ENCODE peak calls at places on chromosome 20, in nine cellular contexts. Z, I, N, V, S, Q, X, T and H are unnamed samples.
A peak's percentile ranks its signal among the peaks of the same experiment; 100 is the strongest.

GRCh38 chr20:33113387-33113908 is 34.0 kb downstream of the BPIFB4 start:
- DNase-seq in Z (no peak), I (no peak), N (no peak), V (no peak), S (no peak), Q (peak; percentile 50), X (no peak), T (no peak), H (no peak)

GRCh38 chr20:57938158-57939108 is 228.6 kb upstream of the PMEPA1 start:
- DNase-seq in Z (no peak), I (no peak), N (no peak), V (no peak), S (no peak), Q (no peak), X (peak; percentile 35), T (no peak), H (no peak)

GRCh38 chr20:59518881-59519706 is 85.2 kb upstream of the PHACTR3 start:
- DNase-seq in Z (no peak), I (no peak), N (no peak), V (peak; percentile 51), S (peak; percentile 53), Q (no peak), X (no peak), T (peak; percentile 73), H (no peak)

GRCh38 chr20:8509809-8510208 is 377.7 kb downstream of the PLCB1 start:
- DNase-seq in Z (no peak), I (no peak), N (no peak), V (no peak), S (no peak), Q (no peak), X (no peak), T (no peak), H (no peak)

GRCh38 chr20:22289442-22289841 is 294.9 kb downstream of the FOXA2 start:
- DNase-seq in Z (no peak), I (no peak), N (no peak), V (no peak), S (no peak), Q (no peak), X (no peak), T (no peak), H (no peak)

GRCh38 chr20:23078994-23079364 is 7.1 kb downstream of the CD93 start:
- DNase-seq in Z (peak; percentile 58), I (no peak), N (no peak), V (no peak), S (no peak), Q (no peak), X (no peak), T (peak; percentile 16), H (no peak)

GRCh38 chr20:41342474-41343464 is 2.1 kb downstream of the LPIN3 start:
- DNase-seq in Z (peak; percentile 41), I (no peak), N (no peak), V (no peak), S (no peak), Q (no peak), X (no peak), T (no peak), H (no peak)

GRCh38 chr20:9331707-9332435 is 182.5 kb upstream of the LAMP5 start:
- DNase-seq in Z (no peak), I (no peak), N (no peak), V (no peak), S (no peak), Q (no peak), X (no peak), T (no peak), H (no peak)

GRCh38 chr20:59751075-59751711 is 146.9 kb downstream of the PHACTR3 start:
- DNase-seq in Z (peak; percentile 77), I (peak; percentile 23), N (peak; percentile 33), V (peak; percentile 27), S (peak; percentile 84), Q (peak; percentile 58), X (peak; percentile 69), T (peak; percentile 52), H (peak; percentile 20)

GRCh38 chr20:44231713-44232468 is 15.2 kb upstream of the GDAP1L1 start:
- DNase-seq in Z (no peak), I (no peak), N (no peak), V (no peak), S (no peak), Q (no peak), X (no peak), T (peak; percentile 49), H (no peak)

GRCh38 chr20:45061244-45061643 is 39.7 kb downstream of the KCNS1 start:
- DNase-seq in Z (no peak), I (no peak), N (no peak), V (peak; percentile 26), S (no peak), Q (no peak), X (no peak), T (no peak), H (no peak)

GRCh38 chr20:23880426-23880825 is 878 bp upstream of the CST5 start:
- DNase-seq in Z (no peak), I (no peak), N (no peak), V (no peak), S (no peak), Q (no peak), X (no peak), T (no peak), H (no peak)

GRCh38 chr20:62795023-62795761 is 1.1 kb upstream of the MRGBP start:
- DNase-seq in Z (no peak), I (no peak), N (no peak), V (no peak), S (peak; percentile 63), Q (peak; percentile 66), X (no peak), T (peak; percentile 77), H (peak; percentile 80)
- TF ChIP-seq POLR2A in Z (no peak), I (no peak), N (no peak), V (peak; percentile 48), S (no peak), Q (no peak), X (no peak), T (no peak), H (no peak)

GRCh38 chr20:13397300-13397724 is 176.2 kb downstream of the ISM1 start:
- DNase-seq in Z (no peak), I (no peak), N (no peak), V (no peak), S (no peak), Q (no peak), X (no peak), T (no peak), H (no peak)

GRCh38 chr20:13395232-13395631 is 174.2 kb downstream of the ISM1 start:
- DNase-seq in Z (no peak), I (no peak), N (no peak), V (no peak), S (no peak), Q (no peak), X (no peak), T (no peak), H (no peak)

GRCh38 chr20:13396826-13397225 is 175.8 kb downstream of the ISM1 start:
- DNase-seq in Z (no peak), I (no peak), N (no peak), V (no peak), S (no peak), Q (no peak), X (no peak), T (no peak), H (no peak)

GRCh38 chr20:13392391-13392790 is 171.3 kb downstream of the ISM1 start:
- DNase-seq in Z (no peak), I (no peak), N (no peak), V (no peak), S (no peak), Q (no peak), X (no peak), T (no peak), H (no peak)

DNA sequence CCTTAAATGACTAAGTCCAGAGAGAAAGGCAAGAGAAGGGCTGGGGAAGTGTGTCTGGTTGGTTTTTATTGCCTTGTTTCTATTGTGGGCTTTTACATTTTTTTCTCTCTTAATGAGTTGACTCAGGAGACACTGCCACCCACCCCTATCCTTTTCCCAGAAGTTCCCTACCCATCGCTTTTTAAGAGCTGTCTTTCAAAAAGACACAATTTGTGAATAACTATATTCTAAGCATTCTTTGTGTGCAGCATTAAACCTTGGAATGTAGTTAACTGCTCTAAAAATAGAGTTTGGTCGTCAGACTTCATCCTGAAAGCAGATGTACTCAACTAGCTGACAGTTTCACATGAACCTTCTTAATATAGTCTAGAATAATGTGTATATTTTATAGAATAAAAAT is 175.0 kb downstream of the ISM1 start:
- DNase-seq in Z (no peak), I (no peak), N (no peak), V (no peak), S (no peak), Q (no peak), X (no peak), T (no peak), H (no peak)
- H3K4me3 ChIP-seq in Z (no peak overlapping the region), I (no peak overlapping the region), N (no peak overlapping the region), V (no peak overlapping the region), S (no peak overlapping the region), Q (no peak overlapping the region), X (no peak overlapping the region), T (no peak overlapping the region), H (no peak overlapping the region)

DNA sequence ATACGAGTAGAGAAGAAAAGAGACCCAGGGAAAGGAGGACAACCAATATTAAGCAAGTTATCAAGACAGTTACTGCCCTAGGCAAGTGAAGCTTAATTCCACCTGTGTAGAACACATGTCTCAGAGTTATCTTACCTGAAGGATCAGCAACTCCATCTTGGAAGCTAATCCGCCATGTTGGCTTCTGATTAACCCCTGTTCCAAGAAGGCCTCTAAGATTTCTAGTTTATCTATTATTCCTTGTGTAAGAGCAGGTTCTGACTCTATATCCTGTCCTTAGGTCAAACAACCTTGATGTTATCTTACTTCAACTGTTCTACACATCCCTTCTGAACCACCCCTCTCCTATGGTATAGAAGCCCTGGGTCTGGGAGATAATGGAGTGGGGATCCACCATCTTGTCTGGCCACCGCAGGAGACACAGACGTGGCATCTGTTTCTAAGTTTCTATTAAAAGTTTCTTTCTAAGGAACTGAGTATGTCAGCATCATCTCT is 27.7 kb upstream of the PTPN1 start:
- DNase-seq in Z (no peak), I (no peak), N (no peak), V (no peak), S (no peak), Q (no peak), X (no peak), T (no peak), H (no peak)
- TF ChIP-seq CTCF in Z (no peak), I (no peak), N (no peak), V (no peak), S (no peak), Q (no peak), X (no peak), T (no peak), H (no peak)

GRCh38 chr20:40049838-40050237 is 639.2 kb downstream of the MAFB start:
- DNase-seq in Z (no peak), I (no peak), N (no peak), V (no peak), S (no peak), Q (no peak), X (no peak), T (no peak), H (no peak)

GRCh38 chr20:40046703-40047102 is 642.3 kb downstream of the MAFB start:
- DNase-seq in Z (no peak), I (no peak), N (no peak), V (no peak), S (no peak), Q (no peak), X (no peak), T (no peak), H (no peak)

GRCh38 chr20:40056186-40056585 is 632.9 kb downstream of the MAFB start:
- DNase-seq in Z (no peak), I (no peak), N (no peak), V (no peak), S (no peak), Q (no peak), X (no peak), T (no peak), H (no peak)

GRCh38 chr20:40054311-40054710 is 634.7 kb downstream of the MAFB start:
- DNase-seq in Z (no peak), I (no peak), N (no peak), V (no peak), S (no peak), Q (no peak), X (no peak), T (no peak), H (no peak)

GRCh38 chr20:40050596-40050995 is 638.4 kb downstream of the MAFB start:
- DNase-seq in Z (no peak), I (no peak), N (no peak), V (no peak), S (no peak), Q (no peak), X (no peak), T (no peak), H (no peak)
- TF ChIP-seq POLR2A in Z (no peak), I (no peak), N (no peak), V (no peak), S (no peak), Q (no peak), X (no peak), T (no peak), H (no peak)